ENCODE peak calls at places on chromosomes 1 and 21, in ten cellular contexts. D, Z, N, S, Q, W, E, A, Y and P are unnamed samples.
A peak's percentile ranks its signal among the peaks of the same experiment; 100 is the strongest.

GRCh38 chr1:9244501-9245229 is 10.1 kb downstream of the H6PD start:
- DNase-seq in Z (peak; percentile 82), Q (no peak), A (no peak), Y (no peak), N (no peak), D (no peak), W (no peak), E (no peak), S (no peak), P (peak; percentile 40)

GRCh38 chr1:43440358-43440757 is 13.4 kb downstream of the HYI start:
- DNase-seq in Q (no peak), Z (peak; percentile 13), S (no peak), A (no peak), W (no peak), E (no peak), N (no peak), D (no peak), Y (no peak), P (no peak)

GRCh38 chr1:181094813-181095212 is 6.3 kb downstream of the IER5 start:
- DNase-seq in A (no peak), S (peak; percentile 68), Q (no peak), E (peak; percentile 77), D (peak; percentile 96), Y (no peak), Z (no peak), W (peak; percentile 88), N (peak; percentile 95), P (no peak)

GRCh38 chr1:218718977-218719376 is 373.8 kb downstream of the TGFB2 start:
- DNase-seq in N (peak; percentile 94), A (no peak), Q (no peak), Y (no peak), W (peak; percentile 82), Z (no peak), S (no peak), D (peak; percentile 93), E (peak; percentile 86), P (no peak)

GRCh38 chr1:10713614-10714013 is 82.8 kb downstream of the CASZ1 start:
- DNase-seq in Y (no peak), Q (no peak), N (no peak), A (no peak), Z (no peak), S (no peak), D (no peak), E (no peak), W (no peak), P (no peak)

GRCh38 chr1:116252785-116253184 is 120.3 kb upstream of the ATP1A1 start:
- DNase-seq in E (no peak), S (no peak), A (no peak), D (no peak), Q (no peak), N (no peak), Z (no peak), Y (no peak), W (no peak), P (no peak)

GRCh38 chr1:17276568-17276967 is 27.7 kb downstream of the PADI3 start:
- DNase-seq in D (peak; percentile 79), S (no peak), E (no peak), W (no peak), Y (no peak), Q (no peak), N (peak; percentile 70), A (no peak), Z (peak; percentile 28), P (peak; percentile 78)

GRCh38 chr1:60090662-60091061 is 17.1 kb upstream of the C1orf87 start:
- DNase-seq in W (no peak), Z (no peak), E (no peak), Q (no peak), A (no peak), S (no peak), Y (no peak), N (no peak), D (no peak), P (no peak)

GRCh38 chr1:226960944-226961765 is 21.1 kb downstream of the COQ8A start:
- DNase-seq in Q (no peak), E (no peak), W (no peak), N (no peak), Z (no peak), D (no peak), Y (no peak), S (no peak), A (no peak), P (no peak)

GRCh38 chr1:205077934-205078311 is 6.3 kb downstream of the TMEM81 start:
- DNase-seq in Z (no peak), S (no peak), E (no peak), Q (no peak), Y (no peak), W (no peak), A (no peak), D (no peak), N (no peak), P (no peak)

GRCh38 chr1:207841318-207841717 is 69.6 kb downstream of the CD34 start:
- DNase-seq in E (no peak), Q (no peak), A (no peak), S (no peak), Y (no peak), D (no peak), Z (no peak), N (no peak), W (no peak), P (no peak)

GRCh38 chr1:226420860-226421259 is 13.0 kb upstream of the PARP1 start:
- DNase-seq in Z (no peak), Y (no peak), D (no peak), Q (no peak), E (no peak), W (no peak), N (no peak), S (no peak), A (no peak), P (no peak)

GRCh38 chr21:38806153-38806941 is 618 bp downstream of the ETS2 start:
- DNase-seq in A (no peak), E (no peak), W (no peak), D (peak; percentile 10), Y (no peak), S (no peak), N (no peak), Q (peak; percentile 53), Z (no peak), P (no peak)

GRCh38 chr1:84719477-84720274 is 29.4 kb upstream of the SSX2IP start:
- DNase-seq in S (peak; percentile 29), Q (no peak), N (peak; percentile 50), D (peak; percentile 58), E (no peak), Y (no peak), Z (no peak), A (no peak), W (no peak), P (no peak)

GRCh38 chr1:12386130-12386529 is 156.3 kb downstream of the VPS13D start:
- DNase-seq in A (no peak), D (peak; percentile 30), Y (no peak), Z (no peak), Q (no peak), S (no peak), E (no peak), W (no peak), N (peak; percentile 26), P (peak; percentile 94)

GRCh38 chr1:113058861-113059441 is 14.0 kb upstream of the LRIG2 start:
- DNase-seq in W (no peak), Y (no peak), A (no peak), Z (no peak), Q (no peak), D (no peak), S (no peak), N (no peak), E (no peak), P (no peak)

GRCh38 chr1:113055570-113055969 is 17.4 kb upstream of the LRIG2 start:
- DNase-seq in N (no peak), E (no peak), S (no peak), Q (no peak), W (no peak), Y (no peak), Z (no peak), D (no peak), A (no peak), P (no peak)

GRCh38 chr1:113053344-113054138 is 19.5 kb upstream of the LRIG2 start:
- DNase-seq in N (no peak), S (no peak), D (no peak), Y (no peak), A (no peak), W (no peak), E (no peak), Z (no peak), Q (no peak), P (no peak)

DNA sequence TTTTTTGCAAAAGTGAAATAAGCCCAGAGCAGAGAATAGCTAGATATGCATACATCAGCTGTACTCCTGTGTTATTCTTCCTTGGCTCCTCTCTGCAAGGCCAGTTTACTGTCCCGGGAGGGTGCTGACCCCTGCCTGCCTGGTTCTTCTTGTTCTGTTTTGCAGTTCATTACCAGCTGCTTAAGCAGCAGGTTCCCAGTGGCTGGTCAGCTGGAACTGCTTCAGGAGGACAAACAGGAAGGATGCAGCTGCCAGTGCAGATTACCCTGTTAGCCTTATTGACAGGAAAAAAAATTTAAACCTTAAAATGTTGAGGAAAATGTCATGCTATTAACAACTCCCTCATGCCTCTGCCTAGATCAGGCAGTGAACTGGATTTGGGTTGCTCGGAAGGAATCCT is 16.0 kb upstream of the LRIG2 start:
- DNase-seq in Z (no peak), S (no peak), Q (no peak), A (no peak), Y (no peak), W (no peak), E (no peak), N (no peak), D (no peak), P (no peak)
- TF ChIP-seq CTCF in Z (no peak), S (no peak), Q (no peak), A (no peak), Y (no peak), W (no peak), E (no peak), N (no peak), D (no peak), P (no peak)

GRCh38 chr1:212611000-212611636 is 2.6 kb downstream of the ATF3 start:
- DNase-seq in W (no peak), D (no peak), N (no peak), Y (no peak), Q (no peak), A (no peak), E (no peak), Z (no peak), S (no peak), P (peak; percentile 26)
- H3K4me3 ChIP-seq in W (no peak overlapping the region), D (no peak overlapping the region), N (peak overlapping the region; percentile 30), Y (no peak overlapping the region), Q (peak overlapping the region; percentile 86), A (no peak overlapping the region), E (no peak overlapping the region), Z (peak overlapping the region; percentile 67), S (no peak overlapping the region), P (no peak overlapping the region)

DNA sequence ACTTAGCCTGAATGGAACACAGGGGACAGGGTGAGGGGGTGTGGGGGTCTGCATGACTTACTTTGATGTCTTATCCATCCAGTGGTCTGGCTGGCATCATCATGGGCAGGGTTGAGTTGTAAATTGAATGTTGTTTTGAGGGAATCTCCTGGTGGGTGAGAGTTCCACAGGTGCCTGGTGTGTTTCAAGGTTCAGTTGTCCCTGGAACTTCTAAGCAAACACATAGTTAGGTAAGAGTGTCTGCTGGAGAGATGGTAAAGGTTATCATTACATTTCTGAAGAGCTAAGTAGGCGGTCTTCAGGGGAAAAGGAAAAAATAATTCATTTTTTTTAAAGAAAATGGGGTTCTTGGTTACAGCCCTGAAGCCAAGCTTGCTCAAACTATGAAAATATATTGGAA is 46.0 kb upstream of the SIPA1L2 start:
- DNase-seq in W (no peak), E (no peak), S (no peak), N (no peak), A (no peak), D (no peak), Q (no peak), Y (no peak), Z (no peak), P (no peak)
- TF ChIP-seq CTCF in W (no peak), E (no peak), S (no peak), N (no peak), A (no peak), D (no peak), Q (no peak), Y (no peak), Z (no peak), P (no peak)

GRCh38 chr1:185734929-185735666 is 907 bp downstream of the HMCN1 start:
- DNase-seq in Q (no peak), N (no peak), Z (no peak), A (no peak), E (no peak), S (peak; percentile 3), Y (no peak), D (no peak), W (peak; percentile 1), P (peak; percentile 34)
- H3K4me3 ChIP-seq in Q (peak overlapping the region; percentile 70), N (peak overlapping the region; percentile 65), Z (peak overlapping the region; percentile 55), A (no peak overlapping the region), E (peak overlapping the region; percentile 64), S (peak overlapping the region; percentile 56), Y (no peak overlapping the region), D (peak overlapping the region; percentile 64), W (peak overlapping the region; percentile 64), P (no peak overlapping the region)